ENCODE peak calls at places on chromosomes 4 and X, in eight cellular contexts. M, S, X, J, W, G, H and I are unnamed samples.

GRCh38 chrX:45667666-45668065 is 467.0 kb upstream of the DIPK2B start:
- DNase-seq in M (no peak), S (no peak), X (no peak), J (no peak), W (no peak), G (no peak), H (no peak), I (no peak)

GRCh38 chr4:26342328-26343040 is 21.7 kb downstream of the RBPJ start:
- DNase-seq in M (no peak), S (no peak), X (no peak), J (no peak), W (no peak), G (peak), H (no peak), I (no peak)

GRCh38 chr4:152462715-152463114 is 73.2 kb downstream of the FBXW7 start:
- DNase-seq in M (no peak), S (no peak), X (no peak), J (no peak), W (no peak), G (no peak), H (no peak), I (no peak)

GRCh38 chr4:7389719-7390118 is 45.0 kb downstream of the PSAPL1 start:
- DNase-seq in M (no peak), S (peak), X (no peak), J (peak), W (no peak), G (no peak), H (peak), I (no peak)

GRCh38 chr4:107838763-107839162 is 14.0 kb downstream of the SGMS2 start:
- DNase-seq in M (no peak), S (no peak), X (no peak), J (no peak), W (no peak), G (no peak), H (no peak), I (no peak)

GRCh38 chr4:35943606-35944005 is 300.7 kb downstream of the ARAP2 start:
- DNase-seq in M (no peak), S (no peak), X (no peak), J (no peak), W (no peak), G (no peak), H (no peak), I (no peak)

GRCh38 chr4:158003212-158003611 is 169.6 kb downstream of the GASK1B start:
- DNase-seq in M (no peak), S (no peak), X (no peak), J (no peak), W (no peak), G (no peak), H (no peak), I (no peak)

GRCh38 chrX:34903316-34903715 is 39.3 kb upstream of the FAM47B start:
- DNase-seq in M (no peak), S (no peak), X (no peak), J (no peak), W (no peak), G (peak), H (no peak), I (no peak)

GRCh38 chr4:15255537-15255936 is 172.3 kb upstream of the C1QTNF7 start:
- DNase-seq in M (no peak), S (no peak), X (no peak), J (no peak), W (no peak), G (no peak), H (no peak), I (no peak)